ENCODE peak calls at places on chromosomes 7 and 10, in seven cellular contexts. D is cardiac muscle cell, J is B cell, F is mesothelial cell of epicardium, M is endothelial cell, O is neural progenitor cell, T is kidney epithelial cell. L is an unnamed sample.

GRCh38 chr10:110498087-110498981 is 627 bp downstream of the DUSP5 start:
- DNase-seq in D (peak; percentile 69), J (peak; percentile 75), F (peak; percentile 69), M (peak; percentile 51), O (peak; percentile 77), T (no peak), L (no peak)

GRCh38 chr7:40570218-40570617 is 435.4 kb downstream of the SUGCT start:
- DNase-seq in D (peak; percentile 42), J (no peak), F (no peak), M (no peak), O (peak; percentile 49), T (no peak), L (no peak)

GRCh38 chr10:61633665-61634064 is 29.1 kb upstream of the CABCOCO1 start:
- DNase-seq in D (no peak), J (no peak), F (no peak), M (no peak), O (no peak), T (no peak), L (no peak)

GRCh38 chr7:92485267-92485892 is 7.6 kb upstream of the ERVW-1 start:
- DNase-seq in D (no peak), J (no peak), F (no peak), M (no peak), O (no peak), T (no peak), L (no peak)

GRCh38 chr10:5584895-5585516 is 60.2 kb downstream of the CALML3 start:
- DNase-seq in D (no peak), J (no peak), F (no peak), M (no peak), O (no peak), T (peak; percentile 93), L (peak; percentile 79)

GRCh38 chr10:23155166-23155565 is 36.9 kb upstream of the PTF1A start:
- DNase-seq in D (no peak), J (no peak), F (no peak), M (no peak), O (no peak), T (no peak), L (no peak)

GRCh38 chr7:131244259-131244852 is 83.3 kb upstream of the MKLN1 start:
- DNase-seq in D (no peak), J (no peak), F (no peak), M (no peak), O (no peak), T (peak; percentile 90), L (no peak)

GRCh38 chr10:111102381-111102973 is 25.6 kb downstream of the ADRA2A start:
- DNase-seq in D (no peak), J (no peak), F (no peak), M (no peak), O (no peak), T (no peak), L (no peak)

GRCh38 chr7:101164071-101164840 is 1.1 kb downstream of the VGF start:
- DNase-seq in D (peak; percentile 87), J (no peak), F (peak; percentile 80), M (peak; percentile 61), O (peak; percentile 89), T (no peak), L (no peak)

GRCh38 chr7:8135417-8135816 is 126.5 kb downstream of the ICA1 start:
- DNase-seq in D (no peak), J (no peak), F (no peak), M (no peak), O (no peak), T (no peak), L (no peak)

GRCh38 chr10:1403508-1404230 is 333.7 kb downstream of the ADARB2 start:
- DNase-seq in D (no peak), J (no peak), F (peak; percentile 20), M (no peak), O (peak; percentile 34), T (no peak), L (no peak)

GRCh38 chr10:32963102-32963501 is 5.1 kb upstream of the ITGB1 start:
- DNase-seq in D (no peak), J (no peak), F (no peak), M (no peak), O (no peak), T (no peak), L (no peak)

GRCh38 chr10:47159361-47160228 is 140.4 kb upstream of the GDF10 start:
- DNase-seq in D (no peak), J (no peak), F (no peak), M (no peak), O (no peak), T (no peak), L (no peak)

GRCh38 chr7:67484244-67484751 is 487.7 kb downstream of the TYW1 start:
- DNase-seq in D (peak; percentile 81), J (peak; percentile 23), F (peak; percentile 66), M (peak; percentile 44), O (peak; percentile 91), T (peak; percentile 21), L (no peak)

GRCh38 chr7:85186083-85186520 is 754 bp downstream of the SEMA3D start:
- DNase-seq in D (peak; percentile 65), J (peak; percentile 42), F (peak; percentile 62), M (peak; percentile 49), O (peak; percentile 69), T (no peak), L (no peak)

GRCh38 chr7:43660141-43660540 is 69.2 kb downstream of the COA1 start:
- DNase-seq in D (no peak), J (no peak), F (no peak), M (no peak), O (no peak), T (no peak), L (no peak)

GRCh38 chr10:100670828-100671479 is 74.4 kb upstream of the PAX2 start:
- DNase-seq in D (peak; percentile 46), J (peak; percentile 81), F (peak; percentile 57), M (peak; percentile 77), O (peak; percentile 71), T (no peak), L (no peak)

GRCh38 chr7:23470290-23471089 is at the start of gene IGF2BP3:
- DNase-seq in D (peak; percentile 90), J (peak; percentile 48), F (peak; percentile 80), M (peak; percentile 86), O (peak; percentile 97), T (peak; percentile 85), L (peak; percentile 91)

GRCh38 chr7:318476-319266 is 28.7 kb downstream of the FOXL3 start:
- DNase-seq in D (no peak), J (no peak), F (no peak), M (no peak), O (no peak), T (no peak), L (no peak)

GRCh38 chr7:92303761-92304160 is 58.0 kb downstream of the ANKIB1 start:
- DNase-seq in D (no peak), J (no peak), F (no peak), M (no peak), O (no peak), T (no peak), L (no peak)

GRCh38 chr7:83267141-83267631 is 104.5 kb upstream of the PCLO start:
- DNase-seq in D (no peak), J (no peak), F (no peak), M (no peak), O (no peak), T (peak; percentile 49), L (no peak)

GRCh38 chr10:82377608-82378007 is 502.6 kb downstream of the NRG3 start:
- DNase-seq in D (peak; percentile 10), J (no peak), F (no peak), M (peak; percentile 22), O (peak; percentile 44), T (no peak), L (no peak)

GRCh38 chr10:33335550-33335799 is 1.0 kb upstream of the NRP1 start:
- DNase-seq in D (no peak), J (peak; percentile 2), F (no peak), M (no peak), O (no peak), T (no peak), L (no peak)

GRCh38 chr7:92260248-92260781 is 14.5 kb downstream of the ANKIB1 start:
- DNase-seq in D (no peak), J (no peak), F (no peak), M (no peak), O (no peak), T (no peak), L (no peak)

GRCh38 chr10:75395955-75396860 is 5.4 kb downstream of the ZNF503 start:
- DNase-seq in D (peak; percentile 55), J (peak; percentile 6), F (peak; percentile 58), M (peak; percentile 47), O (peak; percentile 60), T (no peak), L (no peak)

GRCh38 chr10:28892818-28893547 is 215.7 kb downstream of the BAMBI start:
- DNase-seq in D (no peak), J (no peak), F (no peak), M (no peak), O (no peak), T (no peak), L (no peak)

GRCh38 chr7:157604661-157605381 is 268.0 kb downstream of the DNAJB6 start:
- DNase-seq in D (no peak), J (no peak), F (no peak), M (no peak), O (no peak), T (no peak), L (no peak)

GRCh38 chr10:25744574-25744973 is 189.5 kb upstream of the MYO3A start:
- DNase-seq in D (no peak), J (no peak), F (no peak), M (no peak), O (no peak), T (no peak), L (no peak)

DNA sequence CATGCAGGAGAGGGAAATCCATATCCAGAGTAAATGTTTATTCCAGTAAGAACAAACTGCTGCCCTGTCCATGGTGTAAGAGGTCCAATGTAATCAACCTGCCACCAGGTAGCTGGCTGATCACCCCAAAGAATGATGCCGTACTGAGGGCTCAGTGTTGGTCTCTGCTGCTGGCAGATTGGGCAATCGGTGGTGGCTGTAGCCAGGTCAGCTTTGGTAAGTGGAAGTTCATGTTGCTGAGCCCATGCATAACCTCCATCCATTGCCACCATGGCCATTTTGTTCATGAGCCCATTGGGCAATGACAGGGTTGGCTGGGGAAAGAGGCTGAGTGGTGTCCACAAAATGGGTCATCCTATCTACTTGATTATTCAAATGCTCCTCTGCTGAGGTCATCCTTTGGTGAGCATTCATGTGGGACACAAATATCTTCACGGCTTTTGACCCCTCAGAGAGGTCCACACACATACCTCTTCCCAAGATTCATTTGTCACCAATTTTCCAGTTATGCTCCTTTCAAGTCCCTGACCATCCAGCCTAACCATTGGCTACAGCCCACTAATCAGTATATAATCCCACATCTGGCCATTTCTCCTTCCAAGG is 23.3 kb upstream of the PAPSS2 start:
- DNase-seq in D (no peak), J (no peak), F (no peak), M (no peak), O (no peak), T (no peak), L (no peak)
- TF ChIP-seq CTCF in D (no peak), J (no peak), F (no peak), M (no peak), O (no peak), T (no peak), L (no peak)

GRCh38 chr10:105714728-105715127 is 1073.6 kb downstream of the SORCS3 start:
- DNase-seq in D (peak; percentile 45), J (no peak), F (no peak), M (no peak), O (no peak), T (no peak), L (no peak)
- TF ChIP-seq CTCF in D (no peak), J (no peak), F (no peak), M (no peak), O (no peak), T (no peak), L (no peak)

GRCh38 chr7:151003572-151003971 is 12.8 kb downstream of the NOS3 start:
- DNase-seq in D (no peak), J (no peak), F (no peak), M (no peak), O (no peak), T (no peak), L (no peak)
- TF ChIP-seq CTCF in D (no peak), J (no peak), F (no peak), M (no peak), O (no peak), T (no peak), L (no peak)

GRCh38 chr7:2938514-2939192 is 94.5 kb upstream of the GNA12 start:
- DNase-seq in D (no peak), J (no peak), F (peak; percentile 35), M (no peak), O (peak; percentile 32), T (no peak), L (no peak)
- TF ChIP-seq CTCF in D (no peak), J (no peak), F (no peak), M (no peak), O (no peak), T (no peak), L (no peak)

L was measured in GM12864.